ENCODE peak calls at places on chromosomes 12 and 14, in eight cellular contexts. E is NCI-H2029; G is glomerular endothelial cell; J is activated naive CD8-positive, alpha-beta T cell treated with anti-CD3 and anti-CD28 coated beads, Interleukin-2, amount 50 U/mL, for 24 hours; N is CD4-positive, alpha-beta T cell; L is CD8-positive, alpha-beta T cell; Z is skeletal muscle cell; C is iPS-NIHi11. Y is an unnamed sample.

GRCh38 chr12:67989184-67989965 is at the start of gene IFNG-AS1:
- DNase-seq in E (no peak), G (no peak), J (no peak), N (no peak), L (peak), Z (no peak), C (no peak), Y (no peak)

GRCh38 chr12:6921996-6922935 is 5.5 kb upstream of the ATN1 start:
- DNase-seq in E (no peak), G (no peak), J (no peak), N (no peak), L (no peak), Z (no peak), C (no peak), Y (no peak)

GRCh38 chr14:97280526-97280925 is 483.3 kb downstream of the VRK1 start:
- DNase-seq in E (no peak), G (no peak), J (no peak), N (no peak), L (no peak), Z (no peak), C (no peak), Y (no peak)

GRCh38 chr12:81005635-81006034 is 67.9 kb upstream of the LIN7A start:
- DNase-seq in E (no peak), G (no peak), J (no peak), N (no peak), L (no peak), Z (no peak), C (no peak), Y (no peak)

GRCh38 chr12:71195338-71195896 is 37.6 kb upstream of the TSPAN8 start:
- DNase-seq in E (peak), G (no peak), J (no peak), N (no peak), L (no peak), Z (no peak), C (no peak), Y (no peak)

GRCh38 chr12:122141911-122142725 is 31.9 kb downstream of the IL31 start:
- DNase-seq in E (no peak), G (no peak), J (no peak), N (no peak), L (no peak), Z (no peak), C (no peak), Y (no peak)

GRCh38 chr12:57859121-57859520 is 12.6 kb upstream of the CTDSP2 start:
- DNase-seq in E (no peak), G (no peak), J (no peak), N (no peak), L (no peak), Z (no peak), C (no peak), Y (no peak)

GRCh38 chr12:42516573-42516972 is 73.0 kb downstream of the PRICKLE1 start:
- DNase-seq in E (no peak), G (no peak), J (no peak), N (no peak), L (no peak), Z (no peak), C (no peak), Y (no peak)

GRCh38 chr12:30154996-30155730 is 371.4 kb upstream of the TMTC1 start:
- DNase-seq in E (no peak), G (no peak), J (no peak), N (no peak), L (no peak), Z (peak), C (no peak), Y (peak)

GRCh38 chr14:104805326-104805678 is 4.4 kb downstream of the ZBTB42 start:
- DNase-seq in E (no peak), G (no peak), J (no peak), N (no peak), L (no peak), Z (peak), C (peak), Y (peak)

GRCh38 chr12:106780010-106780625 is 5.6 kb downstream of the RIC8B start:
- DNase-seq in E (no peak), G (no peak), J (no peak), N (no peak), L (no peak), Z (no peak), C (no peak), Y (no peak)

GRCh38 chr12:79897617-79898016 is 37.3 kb downstream of the PPP1R12A start:
- DNase-seq in E (no peak), G (no peak), J (no peak), N (no peak), L (no peak), Z (peak), C (no peak), Y (peak)

GRCh38 chr14:77682158-77682553 is 25.7 kb downstream of the ALKBH1 start:
- DNase-seq in E (no peak), G (no peak), J (no peak), N (no peak), L (no peak), Z (no peak), C (no peak), Y (peak)

GRCh38 chr12:5268424-5269210 is 163.3 kb upstream of the NTF3 start:
- DNase-seq in E (peak), G (no peak), J (no peak), N (no peak), L (no peak), Z (no peak), C (no peak), Y (no peak)